ENCODE peak calls at places on chromosomes 7 and 10, in nine cellular contexts. Q, D, G, H, R, Z, V, M and A are unnamed samples.

GRCh38 chr7:7104314-7104698 is 78.0 kb upstream of the C1GALT1 start:
- DNase-seq in Q (no peak), D (no peak), G (no peak), H (no peak), R (no peak), Z (no peak), V (peak; percentile 69), M (no peak), A (no peak)

GRCh38 chr7:123220396-123220795 is 20.6 kb upstream of the SLC13A1 start:
- DNase-seq in Q (no peak), D (no peak), G (peak; percentile 36), H (peak; percentile 9), R (no peak), Z (no peak), V (no peak), M (no peak), A (no peak)

GRCh38 chr10:89074120-89074519 is 83.5 kb downstream of the FAS start:
- DNase-seq in Q (peak; percentile 54), D (peak; percentile 17), G (no peak), H (peak; percentile 46), R (no peak), Z (peak; percentile 79), V (no peak), M (no peak), A (no peak)

GRCh38 chr10:19847321-19847720 is 31.1 kb downstream of the PLXDC2 start:
- DNase-seq in Q (no peak), D (peak; percentile 55), G (no peak), H (peak; percentile 84), R (peak; percentile 59), Z (no peak), V (peak; percentile 49), M (no peak), A (no peak)

GRCh38 chr10:16570731-16571130 is 49.1 kb upstream of the C1QL3 start:
- DNase-seq in Q (no peak), D (no peak), G (no peak), H (no peak), R (no peak), Z (no peak), V (no peak), M (no peak), A (no peak)

GRCh38 chr7:113321201-113321600 is 202.8 kb upstream of the SMIM30 start:
- DNase-seq in Q (no peak), D (peak; percentile 2), G (no peak), H (peak; percentile 2), R (peak; percentile 22), Z (no peak), V (peak; percentile 20), M (no peak), A (no peak)

GRCh38 chr7:139321071-139321745 is 19.9 kb upstream of the FMC1 start:
- DNase-seq in Q (no peak), D (peak; percentile 53), G (no peak), H (no peak), R (peak; percentile 38), Z (no peak), V (peak; percentile 85), M (no peak), A (no peak)

GRCh38 chr10:13930123-13930522 is 343.4 kb downstream of the PRPF18 start:
- DNase-seq in Q (no peak), D (no peak), G (no peak), H (no peak), R (no peak), Z (no peak), V (peak; percentile 95), M (no peak), A (no peak)

GRCh38 chr7:101486056-101486763 is 123.5 kb downstream of the COL26A1 start:
- DNase-seq in Q (no peak), D (peak; percentile 35), G (no peak), H (peak; percentile 7), R (no peak), Z (no peak), V (peak; percentile 87), M (no peak), A (no peak)

DNA sequence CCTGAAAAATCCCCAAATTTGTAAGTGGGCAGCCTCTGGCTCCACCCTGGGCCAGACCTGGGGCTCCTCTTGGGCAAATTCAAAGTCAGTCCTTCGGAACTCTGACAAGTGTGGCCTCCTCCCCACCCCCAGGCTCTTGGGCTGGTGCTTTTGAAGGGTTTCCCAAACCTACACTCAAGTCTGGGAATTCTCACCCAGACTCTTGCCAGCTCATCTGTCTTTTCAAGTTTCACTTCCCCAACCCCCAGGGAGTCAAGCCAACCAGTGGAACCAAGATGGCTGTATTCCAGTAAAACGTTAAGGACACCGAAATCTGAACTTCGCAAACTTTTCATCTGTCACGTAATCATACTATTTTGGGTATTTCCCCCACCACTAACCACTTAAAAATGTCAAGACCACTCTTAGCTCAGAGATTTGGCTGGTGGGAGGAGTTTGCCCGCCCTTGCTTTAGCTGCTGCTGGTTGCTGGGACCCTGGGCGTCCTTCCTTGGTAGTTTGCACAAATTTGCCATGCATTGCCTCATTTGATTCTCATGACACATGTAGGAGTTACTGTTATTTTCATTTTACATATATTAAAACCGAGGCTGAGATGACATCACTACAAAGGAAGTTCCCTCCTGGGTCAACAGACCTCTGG is 1.7 kb upstream of the MYO1G start:
- DNase-seq in Q (no peak), D (peak; percentile 47), G (no peak), H (peak; percentile 77), R (peak; percentile 83), Z (no peak), V (no peak), M (peak; percentile 73), A (no peak)
- H3K4me1 ChIP-seq in Q (peaks cover 26% of the 10 kb centered on the region), D (peaks cover 30% of the 10 kb centered on the region), G (no peaks in the 10 kb centered on the region), H (peaks cover 33% of the 10 kb centered on the region), R (peaks cover 13% of the 10 kb centered on the region), Z (peaks cover 7% of the 10 kb centered on the region), V (peaks cover 3% of the 10 kb centered on the region), M (no peaks in the 10 kb centered on the region), A (no peaks in the 10 kb centered on the region)

DNA sequence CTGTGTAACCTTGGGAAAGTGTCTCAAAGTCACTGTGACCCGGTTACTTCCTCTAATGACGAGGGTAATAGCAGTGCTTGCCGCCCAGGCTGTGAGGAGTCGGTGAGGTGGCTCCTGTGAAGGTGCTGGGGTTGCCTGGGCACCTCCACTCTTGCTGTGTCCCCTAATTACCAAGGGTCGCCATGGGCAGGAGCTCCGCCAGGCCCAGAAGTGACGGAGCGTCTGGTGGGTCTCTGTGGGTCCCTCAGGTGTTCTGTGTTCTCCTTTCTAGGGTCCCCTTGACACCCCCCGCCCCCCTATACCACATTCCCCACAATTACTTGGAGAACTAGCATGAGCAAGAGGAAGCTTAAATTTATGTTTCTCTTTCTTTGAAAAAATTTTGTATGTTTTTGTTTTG is 161.5 kb downstream of the WDR37 start:
- DNase-seq in Q (no peak), D (no peak), G (no peak), H (no peak), R (no peak), Z (no peak), V (no peak), M (no peak), A (no peak)
- H3K27me3 ChIP-seq in Q (peaks cover 3% of the 10 kb centered on the region), D (no peaks in the 10 kb centered on the region), G (no peaks in the 10 kb centered on the region), H (no peaks in the 10 kb centered on the region), R (no peaks in the 10 kb centered on the region), Z (peaks cover 4% of the 10 kb centered on the region), V (no peaks in the 10 kb centered on the region), M (no peaks in the 10 kb centered on the region), A (no peaks in the 10 kb centered on the region)

GRCh38 chr10:99926925-99927718 is 82.6 kb downstream of the DNMBP start:
- DNase-seq in Q (peak; percentile 66), D (peak; percentile 53), G (peak; percentile 55), H (peak; percentile 63), R (peak; percentile 66), Z (no peak), V (peak; percentile 35), M (no peak), A (no peak)
- H3K4me3 ChIP-seq in Q (peak overlapping the region; percentile 31), D (no peak overlapping the region), G (peak overlapping the region; percentile 50), H (no peak overlapping the region), R (no peak overlapping the region), Z (no peak overlapping the region), V (no peak overlapping the region), M (no peak overlapping the region), A (peak overlapping the region; percentile 9)

GRCh38 chr7:130962109-130962508 is 228.1 kb upstream of the KLF14 start:
- DNase-seq in Q (no peak), D (no peak), G (no peak), H (no peak), R (no peak), Z (no peak), V (no peak), M (no peak), A (no peak)
- H3K4me1 ChIP-seq in Q (peaks cover 74% of the 10 kb centered on the region), D (peaks cover 71% of the 10 kb centered on the region), G (no peaks in the 10 kb centered on the region), H (peaks cover 43% of the 10 kb centered on the region), R (peaks cover 23% of the 10 kb centered on the region), Z (peaks cover 3% of the 10 kb centered on the region), V (no peaks in the 10 kb centered on the region), M (peaks cover 6% of the 10 kb centered on the region), A (no peaks in the 10 kb centered on the region)

DNA sequence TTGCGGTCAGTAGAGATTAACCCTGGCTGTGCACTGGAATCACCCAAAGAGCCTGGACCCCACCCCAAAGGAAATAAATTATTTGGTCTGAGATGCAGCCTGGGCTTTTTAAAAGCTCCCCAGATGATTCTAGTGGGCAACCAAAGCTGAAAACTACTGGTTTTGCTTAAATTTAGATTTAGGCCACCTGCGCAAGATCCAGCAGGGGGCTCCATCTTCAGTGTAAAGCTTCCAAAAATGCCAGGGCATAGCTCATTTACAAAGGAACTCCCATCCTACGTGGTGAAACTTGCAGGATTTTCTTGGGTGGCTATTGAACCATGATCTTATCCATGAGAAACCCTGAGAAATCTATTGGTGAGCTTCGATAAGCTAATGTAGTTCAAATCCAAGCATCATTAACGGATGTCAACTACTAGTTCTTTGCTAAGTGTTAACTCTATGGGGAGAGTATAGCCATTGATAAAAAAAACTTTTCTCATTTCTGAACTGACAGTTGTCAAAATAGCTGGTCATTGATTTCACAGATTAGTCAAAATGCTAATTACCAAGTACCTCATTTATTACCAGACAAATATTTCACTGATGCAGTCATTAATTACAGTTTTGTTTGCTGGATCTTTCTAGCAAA is 315.3 kb downstream of the LHFPL3 start:
- DNase-seq in Q (no peak), D (peak; percentile 47), G (no peak), H (no peak), R (no peak), Z (no peak), V (peak; percentile 47), M (no peak), A (no peak)
- H3K27me3 ChIP-seq in Q (peaks cover 31% of the 10 kb centered on the region), D (peaks cover 21% of the 10 kb centered on the region), G (no peaks in the 10 kb centered on the region), H (no peaks in the 10 kb centered on the region), R (no peaks in the 10 kb centered on the region), Z (no peaks in the 10 kb centered on the region), V (no peaks in the 10 kb centered on the region), M (peaks cover 4% of the 10 kb centered on the region), A (no peaks in the 10 kb centered on the region)